ENCODE peak calls at places on chromosomes 12 and 14, in six cellular contexts. H, D, W, P, Z and X are unnamed samples.

GRCh38 chr12:83823386-83824045 is 1089.1 kb downstream of the SLC6A15 start:
- DNase-seq in H (no peak), D (peak), W (peak), P (peak), Z (peak), X (peak)

GRCh38 chr14:96304956-96305355 is 48.9 kb downstream of the BDKRB1 start:
- DNase-seq in H (no peak), D (no peak), W (no peak), P (no peak), Z (peak), X (no peak)

GRCh38 chr12:5648692-5649338 is 216.9 kb downstream of the NTF3 start:
- DNase-seq in H (no peak), D (no peak), W (no peak), P (no peak), Z (peak), X (no peak)

GRCh38 chr12:91885851-91886250 is 259.8 kb downstream of the BTG1 start:
- DNase-seq in H (no peak), D (no peak), W (no peak), P (no peak), Z (no peak), X (no peak)

GRCh38 chr12:51593539-51593938 is 2.5 kb downstream of the SCN8A start:
- DNase-seq in H (no peak), D (peak), W (peak), P (no peak), Z (peak), X (peak)

GRCh38 chr14:99331796-99332195 is 59.8 kb upstream of the BCL11B start:
- DNase-seq in H (no peak), D (no peak), W (no peak), P (peak), Z (no peak), X (no peak)

GRCh38 chr12:110111476-110112334 is 12.5 kb upstream of the IFT81 start:
- DNase-seq in H (no peak), D (no peak), W (no peak), P (no peak), Z (no peak), X (no peak)

GRCh38 chr12:115174928-115175327 is 491.0 kb upstream of the TBX3 start:
- DNase-seq in H (no peak), D (no peak), W (no peak), P (no peak), Z (no peak), X (no peak)

GRCh38 chr12:86712425-86712843 is 456.2 kb upstream of the MGAT4C start:
- DNase-seq in H (no peak), D (no peak), W (no peak), P (no peak), Z (peak), X (no peak)

GRCh38 chr12:93002278-93003054 is 73.4 kb upstream of the EEA1 start:
- DNase-seq in H (no peak), D (no peak), W (no peak), P (no peak), Z (no peak), X (no peak)

GRCh38 chr12:43805149-43805856 is 814 bp downstream of the TWF1 start:
- DNase-seq in H (no peak), D (no peak), W (no peak), P (no peak), Z (no peak), X (no peak)